ENCODE peak calls at places on chromosomes 5 and 9, in five cellular contexts. E is H1, B is K562, W is HepG2, S is GM12878. C is an unnamed sample.

GRCh38 chr5:137496919-137497318 is 2.2 kb downstream of the SPOCK1 start:
- DNase-seq in S (no peak), W (no peak), B (no peak), E (no peak), C (no peak)

GRCh38 chr5:8720476-8720875 is 825.4 kb downstream of the SEMA5A start:
- DNase-seq in B (no peak), E (no peak), W (no peak), S (no peak), C (no peak)

GRCh38 chr5:132260051-132260450 is 2.6 kb downstream of the PDLIM4 start:
- DNase-seq in B (no peak), E (no peak), W (no peak), S (no peak), C (no peak)

GRCh38 chr5:151238303-151238741 is 14.4 kb upstream of the CCDC69 start:
- DNase-seq in E (no peak), S (no peak), B (peak; percentile 26), W (no peak), C (no peak)

GRCh38 chr9:133403766-133404439 is 13.9 kb downstream of the REXO4 start:
- DNase-seq in S (no peak), B (peak; percentile 54), W (peak; percentile 52), E (peak; percentile 43), C (peak; percentile 65)

GRCh38 chr5:60178101-60178500 is 284.6 kb upstream of the PDE4D start:
- DNase-seq in S (no peak), E (no peak), B (no peak), W (no peak), C (no peak)

GRCh38 chr9:130835441-130836298 is 616 bp downstream of the ABL1 start:
- DNase-seq in B (peak; percentile 78), E (no peak), W (no peak), S (no peak), C (no peak)

GRCh38 chr5:139470821-139471300 is at the start of gene SMIM33:
- DNase-seq in E (no peak), B (no peak), W (no peak), S (no peak), C (no peak)

GRCh38 chr5:36690041-36690941 is 83.9 kb downstream of the SLC1A3 start:
- DNase-seq in S (peak; percentile 42), E (peak; percentile 62), W (peak; percentile 53), B (peak; percentile 77), C (peak; percentile 81)

GRCh38 chr9:130348881-130349280 is 83.3 kb downstream of the HMCN2 start:
- DNase-seq in S (no peak), W (no peak), E (no peak), B (no peak), C (no peak)

GRCh38 chr9:35499701-35500030 is 9.8 kb downstream of the RUSC2 start:
- DNase-seq in E (no peak), B (no peak), W (no peak), S (no peak), C (no peak)

GRCh38 chr5:119315516-119315949 is 40.3 kb upstream of the TNFAIP8 start:
- DNase-seq in E (no peak), S (peak; percentile 69), B (peak; percentile 80), W (peak; percentile 31), C (no peak)

GRCh38 chr5:18465833-18466681 is 831.8 kb downstream of the TAF11L14 start:
- DNase-seq in B (peak; percentile 70), S (peak; percentile 17), W (peak; percentile 41), E (peak; percentile 31), C (no peak)

GRCh38 chr5:78602400-78602799 is 46.2 kb downstream of the LHFPL2 start:
- DNase-seq in B (no peak), E (no peak), S (no peak), W (peak; percentile 72), C (no peak)

GRCh38 chr9:100739666-100740065 is 161.8 kb downstream of the CAVIN4 start:
- DNase-seq in B (no peak), E (no peak), S (no peak), W (no peak), C (no peak)

GRCh38 chr9:18330736-18331335 is 143.1 kb upstream of the ADAMTSL1 start:
- DNase-seq in B (no peak), W (no peak), S (no peak), E (no peak), C (no peak)

GRCh38 chr9:14790628-14791027 is 68.1 kb upstream of the CER1 start:
- DNase-seq in B (no peak), S (no peak), E (no peak), W (no peak), C (no peak)

GRCh38 chr5:107455111-107455544 is 215.6 kb downstream of the EFNA5 start:
- DNase-seq in W (no peak), E (no peak), B (no peak), S (no peak), C (no peak)

GRCh38 chr9:91758491-91758981 is 191.5 kb downstream of the ROR2 start:
- DNase-seq in W (peak; percentile 25), S (peak; percentile 37), E (peak; percentile 34), B (peak; percentile 80), C (peak; percentile 32)

GRCh38 chr5:84088996-84089395 is 295.7 kb downstream of the EDIL3 start:
- DNase-seq in S (no peak), E (no peak), B (peak; percentile 4), W (peak; percentile 18), C (peak; percentile 31)

GRCh38 chr9:135090547-135090946 is 3.1 kb downstream of the OLFM1 start:
- DNase-seq in W (no peak), S (no peak), B (peak; percentile 3), E (no peak), C (no peak)

GRCh38 chr9:31321686-31322085 is 1062.8 kb upstream of the ACO1 start:
- DNase-seq in E (no peak), W (no peak), S (no peak), B (no peak), C (no peak)

GRCh38 chr9:114287763-114288232 is 35.1 kb upstream of the ORM1 start:
- DNase-seq in B (no peak), W (no peak), S (no peak), E (no peak), C (no peak)

GRCh38 chr9:113695901-113696300 is 180.2 kb upstream of the ZNF618 start:
- DNase-seq in S (no peak), B (no peak), E (no peak), W (no peak), C (peak; percentile 66)

GRCh38 chr9:93255994-93256877 is 72.3 kb downstream of the WNK2 start:
- DNase-seq in E (no peak), B (no peak), S (no peak), W (no peak), C (no peak)

GRCh38 chr5:1810581-1811101 is 9.4 kb downstream of the NDUFS6 start:
- DNase-seq in W (no peak), S (no peak), B (no peak), E (no peak), C (no peak)

GRCh38 chr9:82354260-82354659 is 365.7 kb downstream of the SPATA31D1 start:
- DNase-seq in E (no peak), B (no peak), S (no peak), W (no peak), C (no peak)

GRCh38 chr9:35306281-35306680 is 144.5 kb downstream of the UNC13B start:
- DNase-seq in B (no peak), S (no peak), W (no peak), E (no peak), C (no peak)

GRCh38 chr9:16985559-16986348 is 115.3 kb upstream of the BNC2 start:
- DNase-seq in E (no peak), W (no peak), B (no peak), S (no peak), C (no peak)

GRCh38 chr9:35813434-35814105 is 1.3 kb downstream of the HINT2 start:
- DNase-seq in S (no peak), B (peak; percentile 61), W (peak; percentile 73), E (no peak), C (peak; percentile 42)

GRCh38 chr9:99905833-99906402 is 536 bp upstream of the STX17 start:
- DNase-seq in S (no peak), E (no peak), B (peak; percentile 11), W (no peak), C (no peak)

GRCh38 chr9:6557883-6558282 is 87.6 kb downstream of the GLDC start:
- DNase-seq in S (no peak), B (no peak), W (no peak), E (no peak), C (no peak)
- TF ChIP-seq SRF in S (no peak), B (no peak), W (no peak), E (no peak), C (no peak)

GRCh38 chr9:107136296-107136695 is 146.8 kb upstream of the RAD23B start:
- DNase-seq in S (no peak), E (no peak), W (no peak), B (no peak), C (no peak)

GRCh38 chr9:107127608-107128007 is 155.5 kb upstream of the RAD23B start:
- DNase-seq in S (no peak), E (no peak), W (no peak), B (no peak), C (no peak)

GRCh38 chr9:107131108-107131799 is 151.8 kb upstream of the RAD23B start:
- DNase-seq in W (no peak), E (no peak), S (no peak), B (no peak), C (no peak)
- TF ChIP-seq SRF in W (no peak), E (no peak), S (no peak), B (no peak), C (no peak)

GRCh38 chr5:61401726-61402125 is 69.7 kb downstream of the ZSWIM6 start:
- DNase-seq in E (no peak), S (no peak), W (no peak), B (peak; percentile 32), C (no peak)
- TF ChIP-seq SRF in E (no peak), S (no peak), W (no peak), B (no peak), C (no peak)

DNA sequence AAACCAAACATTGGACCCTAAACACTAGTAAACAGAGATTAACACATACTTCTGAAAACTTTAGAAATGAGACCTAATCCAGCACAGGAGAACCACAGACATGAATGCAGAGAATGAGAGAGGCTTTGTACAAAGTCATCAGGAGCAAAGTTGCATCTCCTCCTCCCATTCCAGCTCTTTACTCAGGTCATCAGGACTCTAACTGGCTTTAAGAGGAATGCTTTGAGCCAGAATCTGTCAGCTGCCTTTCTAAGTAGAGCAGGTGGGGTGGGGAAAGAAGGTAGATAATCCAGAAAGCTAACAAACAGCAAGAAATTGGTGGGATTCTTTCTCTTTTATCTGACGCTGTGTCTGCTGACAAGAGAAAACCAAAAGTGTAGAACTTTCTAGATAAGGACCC is 582.7 kb upstream of the DMAC1 start:
- DNase-seq in W (no peak), S (no peak), B (no peak), E (no peak), C (no peak)
- TF ChIP-seq SRF in W (no peak), S (no peak), B (no peak), E (no peak), C (no peak)

DNA sequence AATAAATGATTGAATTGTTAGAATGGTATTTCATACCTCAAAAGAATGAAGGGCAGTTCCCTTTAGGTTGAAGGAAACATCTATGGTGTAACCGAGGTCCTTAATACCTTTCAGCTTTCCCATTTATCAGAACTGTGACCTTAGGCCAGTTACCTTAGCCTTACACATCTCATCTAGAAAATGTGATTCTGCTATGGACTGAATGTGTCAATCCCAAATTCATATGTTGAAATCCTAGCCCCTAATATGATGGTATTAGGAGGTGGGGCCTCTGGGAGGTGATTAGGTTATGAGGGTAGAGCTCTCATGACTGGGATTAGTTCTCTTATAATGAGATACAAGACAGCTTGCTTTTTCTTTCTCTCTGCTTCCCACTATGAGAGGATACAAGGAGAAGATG is 441.9 kb downstream of the PLK2 start:
- DNase-seq in W (no peak), E (no peak), S (no peak), B (no peak), C (no peak)
- TF ChIP-seq SRF in W (no peak), E (no peak), S (no peak), B (no peak), C (no peak)

C was measured in HCT116.